ENCODE peak calls at places on chromosomes 3 and 15, in four cellular contexts. I, W, U and S are unnamed samples.

GRCh38 chr3:53725308-53725995 is 120.8 kb downstream of the CHDH start:
- DNase-seq in I (no peak), W (no peak), U (no peak), S (no peak)

GRCh38 chr15:57323806-57324589 is 52.3 kb upstream of the CGNL1 start:
- DNase-seq in I (no peak), W (no peak), U (peak; percentile 98), S (peak; percentile 48)

GRCh38 chr3:40566699-40567098 is 41.9 kb downstream of the ZNF621 start:
- DNase-seq in I (no peak), W (no peak), U (no peak), S (no peak)

GRCh38 chr15:70323111-70323851 is 225.6 kb upstream of the TLE3 start:
- DNase-seq in I (no peak), W (no peak), U (no peak), S (no peak)

GRCh38 chr3:31009881-31010280 is 115.4 kb upstream of the GADL1 start:
- DNase-seq in I (no peak), W (no peak), U (no peak), S (no peak)

GRCh38 chr3:87206070-87206469 is 21.0 kb upstream of the CHMP2B start:
- DNase-seq in I (no peak), W (no peak), U (no peak), S (no peak)

GRCh38 chr3:54307616-54308180 is 185.3 kb downstream of the CACNA2D3 start:
- DNase-seq in I (no peak), W (no peak), U (no peak), S (no peak)

GRCh38 chr3:13495921-13496723 is 16.0 kb downstream of the HDAC11 start:
- DNase-seq in I (peak; percentile 17), W (peak; percentile 64), U (peak; percentile 79), S (peak; percentile 67)

GRCh38 chr3:69012836-69013255 is 638 bp downstream of the EOGT start:
- DNase-seq in I (no peak), W (peak; percentile 4), U (no peak), S (peak; percentile 50)

GRCh38 chr15:60918234-60918964 is 310.7 kb downstream of the RORA start:
- DNase-seq in I (no peak), W (no peak), U (no peak), S (no peak)

GRCh38 chr3:14482271-14482721 is 57.8 kb downstream of the GRIP2 start:
- DNase-seq in I (no peak), W (no peak), U (no peak), S (no peak)

GRCh38 chr3:150227839-150228238 is 180.3 kb upstream of the TSC22D2 start:
- DNase-seq in I (no peak), W (peak; percentile 46), U (peak; percentile 58), S (peak; percentile 17)

GRCh38 chr3:109334572-109334971 is 2.8 kb downstream of the DPPA4 start:
- DNase-seq in I (no peak), W (no peak), U (no peak), S (no peak)

GRCh38 chr15:99509686-99510461 is 55.9 kb upstream of the MEF2A start:
- DNase-seq in I (no peak), W (peak; percentile 72), U (no peak), S (no peak)

GRCh38 chr3:195139876-195140240 is 131.1 kb downstream of the XXYLT1 start:
- DNase-seq in I (no peak), W (no peak), U (peak; percentile 42), S (no peak)

DNA sequence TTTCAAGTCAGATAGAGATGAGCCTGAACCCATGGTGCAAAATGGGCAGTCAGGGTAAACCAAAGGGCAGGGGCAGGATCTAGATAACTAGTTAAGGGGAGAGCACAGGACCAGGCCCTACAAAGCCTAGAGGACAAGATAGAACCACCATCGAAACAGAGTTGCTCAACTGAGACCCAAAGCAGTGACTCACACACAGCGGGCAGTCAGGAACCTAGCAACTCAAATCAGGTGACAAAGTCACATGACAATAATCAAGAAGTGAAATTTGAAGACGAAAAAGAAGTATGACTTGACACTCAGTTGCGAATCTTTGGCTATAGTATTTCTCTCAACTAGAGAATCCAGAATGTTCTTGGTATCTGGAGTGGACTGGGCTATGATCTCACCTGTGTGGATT is 136.0 kb upstream of the PTPRG start:
- DNase-seq in I (no peak), W (no peak), U (no peak), S (no peak)
- TF ChIP-seq SPI1 in I (no peak), W (no peak), U (no peak), S (no peak)

GRCh38 chr15:41883484-41883825 is 10.4 kb downstream of the SPTBN5 start:
- DNase-seq in I (no peak), W (no peak), U (no peak), S (no peak)
- TF ChIP-seq SPI1 in I (no peak), W (no peak), U (no peak), S (no peak)

DNA sequence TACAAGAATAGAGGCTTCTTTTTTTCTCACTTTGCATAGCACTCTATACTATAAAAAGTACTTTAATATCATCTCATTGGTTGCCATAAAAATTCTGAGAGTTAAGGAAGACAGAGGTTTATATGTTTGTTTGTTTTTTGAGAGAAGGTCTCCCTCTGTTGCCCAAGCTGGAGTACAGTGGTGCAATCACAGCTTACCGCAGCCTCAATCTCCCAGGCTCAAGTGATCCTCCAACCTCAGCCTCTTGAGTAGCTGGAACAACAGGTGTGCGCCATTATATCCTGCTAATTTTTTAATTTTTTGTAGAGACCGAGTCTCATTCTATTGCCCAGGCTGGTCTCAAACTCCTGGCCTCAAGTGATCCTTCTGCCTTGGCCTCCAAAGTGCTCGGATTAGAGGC is 250.2 kb downstream of the LPP start:
- DNase-seq in I (no peak), W (no peak), U (no peak), S (no peak)
- TF ChIP-seq SPI1 in I (no peak), W (no peak), U (no peak), S (no peak)

DNA sequence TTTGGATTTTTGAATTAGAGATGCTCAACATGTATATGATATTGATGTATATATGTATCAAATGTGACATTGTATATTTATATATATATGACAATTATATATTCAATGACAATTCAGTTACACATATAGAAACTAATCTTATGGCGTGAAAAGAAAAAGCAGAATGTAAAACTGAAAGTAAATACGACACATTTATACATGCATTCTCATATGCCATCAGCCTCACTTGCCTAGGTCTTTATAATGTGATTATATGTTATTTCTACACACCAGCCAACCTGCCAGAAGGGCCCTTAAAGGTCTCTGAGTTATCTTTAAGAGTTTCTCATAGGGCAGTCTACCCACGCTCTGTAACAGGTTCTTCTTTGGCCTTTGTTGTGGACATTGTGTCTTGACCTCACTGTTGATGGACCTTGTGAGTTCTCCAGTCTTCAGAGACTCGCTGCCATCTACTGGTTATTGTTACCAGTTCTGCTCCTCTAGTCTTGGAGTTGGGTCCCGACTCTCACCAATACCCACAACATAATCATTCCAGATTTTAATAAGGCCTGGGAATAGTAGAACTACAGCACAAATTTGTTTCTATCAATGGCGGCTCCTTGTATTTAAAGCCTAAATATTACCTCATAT is 371.5 kb upstream of the GOLIM4 start:
- DNase-seq in I (peak; percentile 21), W (peak; percentile 1), U (no peak), S (no peak)
- TF ChIP-seq SPI1 in I (no peak), W (no peak), U (no peak), S (no peak)

GRCh38 chr3:123781138-123781537 is 103.0 kb downstream of the MYLK start:
- DNase-seq in I (no peak), W (no peak), U (no peak), S (no peak)

GRCh38 chr3:123778991-123779622 is 105.0 kb downstream of the MYLK start:
- DNase-seq in I (no peak), W (no peak), U (no peak), S (no peak)

GRCh38 chr3:123778525-123778924 is 105.6 kb downstream of the MYLK start:
- DNase-seq in I (no peak), W (no peak), U (no peak), S (no peak)

GRCh38 chr3:123780656-123781055 is 103.5 kb downstream of the MYLK start:
- DNase-seq in I (no peak), W (no peak), U (no peak), S (no peak)

DNA sequence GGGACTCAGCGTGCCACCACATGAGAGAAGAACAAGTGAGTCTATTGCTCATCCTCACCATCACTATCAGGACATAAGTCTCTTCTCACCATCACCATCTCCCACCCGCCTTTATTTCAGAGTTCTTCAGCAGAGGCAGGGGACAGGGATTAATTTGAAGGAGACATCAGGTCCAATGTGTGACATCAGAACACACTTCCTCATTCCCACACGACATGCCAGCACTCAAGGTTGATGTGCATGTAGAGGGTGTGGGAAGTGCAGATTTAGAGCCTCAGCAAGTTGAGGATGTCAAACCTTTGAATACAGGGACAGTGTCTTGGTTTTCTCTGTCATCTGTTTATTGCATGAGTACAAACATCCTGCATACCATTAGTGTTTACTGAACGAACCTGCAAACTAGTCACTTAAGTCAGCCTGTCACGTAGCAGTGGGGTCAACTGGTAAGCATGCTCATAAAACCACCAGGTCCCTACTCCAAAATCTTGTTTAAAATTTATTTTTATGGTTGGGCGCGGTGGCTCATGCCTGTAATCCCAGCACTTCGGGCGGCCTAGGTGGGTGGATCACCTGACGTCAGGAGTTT is 104.4 kb downstream of the MYLK start:
- DNase-seq in I (no peak), W (no peak), U (no peak), S (no peak)
- TF ChIP-seq SPI1 in I (no peak), W (peak; percentile 57), U (peak; percentile 6), S (peak; percentile 3)

DNA sequence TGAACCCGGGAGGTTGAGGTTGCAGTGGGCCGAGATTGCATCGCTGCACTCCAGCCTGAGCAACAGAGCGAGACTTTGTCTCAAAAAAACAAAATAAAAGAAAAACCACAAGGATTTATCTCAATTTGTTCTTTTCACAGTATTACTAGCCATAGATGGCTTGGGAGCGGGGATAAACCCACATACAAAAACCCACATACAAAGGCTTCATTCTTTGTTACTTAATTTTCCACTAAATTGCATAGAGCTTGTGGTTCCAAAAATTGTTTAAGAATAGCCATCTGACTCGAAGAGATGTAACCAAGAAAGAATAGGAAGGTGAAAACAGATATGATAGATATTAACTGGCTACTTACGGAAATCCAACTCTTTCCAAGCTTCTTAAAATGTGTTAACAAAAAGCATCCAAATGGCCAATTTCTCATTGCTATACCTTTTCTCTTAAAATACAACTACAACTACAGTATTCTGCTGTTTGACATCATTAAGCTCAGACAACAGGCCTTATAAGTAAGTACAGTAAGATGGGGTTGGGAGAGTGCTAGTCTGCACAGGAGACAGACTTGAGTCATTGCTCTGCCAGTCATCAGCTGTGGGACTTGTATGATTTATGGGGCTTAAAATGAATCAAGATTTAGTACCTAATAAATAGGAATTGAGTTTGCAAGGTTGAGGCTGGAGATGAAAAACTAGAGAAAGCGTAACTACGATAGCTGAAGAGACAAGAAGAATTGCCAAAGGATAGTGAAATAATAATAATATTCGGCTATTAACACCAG is 96.6 kb upstream of the PLXND1 start:
- DNase-seq in I (no peak), W (no peak), U (no peak), S (no peak)
- TF ChIP-seq SPI1 in I (no peak), W (no peak), U (no peak), S (no peak)

DNA sequence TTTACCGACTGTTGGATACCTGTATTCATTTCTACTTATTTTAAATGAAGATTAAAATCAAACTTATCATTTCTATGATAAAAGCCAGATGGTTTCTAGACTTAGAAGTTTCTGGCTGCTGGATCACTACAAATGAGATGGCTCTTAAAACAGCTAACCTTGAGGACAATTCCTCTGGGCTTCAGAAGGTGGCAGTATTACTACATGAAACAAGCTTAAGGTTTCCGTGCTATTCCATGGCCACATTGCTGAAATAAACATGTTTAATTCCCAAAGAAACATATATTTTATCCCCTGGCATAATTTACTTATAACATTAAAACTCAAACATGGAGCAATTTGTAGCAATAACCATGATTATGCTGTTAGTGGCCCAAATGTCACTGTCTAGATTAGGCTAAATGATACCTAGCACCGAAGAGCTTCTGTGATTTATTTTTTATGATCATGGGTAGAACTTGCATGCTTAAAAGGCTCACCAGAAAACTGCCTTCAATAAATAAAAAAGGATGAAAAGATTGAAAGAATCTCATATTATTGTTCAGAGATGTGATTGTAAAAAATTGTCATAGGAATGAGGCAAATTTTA is 204.0 kb upstream of the NANOGP8 start:
- DNase-seq in I (no peak), W (peak; percentile 9), U (peak; percentile 19), S (no peak)
- TF ChIP-seq SPI1 in I (no peak), W (no peak), U (no peak), S (no peak)